ENCODE peak calls at places on chromosomes 6 and 20, in six cellular contexts. P is spleen, M is SK-N-SH, I is sigmoid colon, Q is prostate gland, T is HCT116. Z is an unnamed sample.

GRCh38 chr20:51469578-51470520 is 72.7 kb downstream of the NFATC2 start:
- DNase-seq in P (peak; percentile 64), I (no peak), T (no peak), M (no peak), Q (no peak), Z (no peak)

GRCh38 chr6:135880066-135880972 is 28.8 kb downstream of the PDE7B start:
- DNase-seq in I (no peak), M (no peak), P (no peak), T (no peak), Q (no peak), Z (no peak)

GRCh38 chr6:13074746-13075490 is 253.4 kb downstream of the TBC1D7 start:
- DNase-seq in I (no peak), Q (no peak), P (no peak), T (no peak), M (no peak), Z (no peak)

GRCh38 chr6:26172496-26172958 is 85.3 kb downstream of the HFE start:
- DNase-seq in M (peak; percentile 39), Q (no peak), T (no peak), I (no peak), P (no peak), Z (no peak)

GRCh38 chr6:49548613-49549304 is 1.7 kb upstream of the C6orf141 start:
- DNase-seq in P (no peak), Q (no peak), M (no peak), T (no peak), I (no peak), Z (no peak)

GRCh38 chr20:13331536-13331935 is 110.5 kb downstream of the ISM1 start:
- DNase-seq in Q (no peak), T (no peak), P (no peak), M (no peak), I (no peak), Z (no peak)

GRCh38 chr6:97437087-97437486 is 154.1 kb upstream of the MMS22L start:
- DNase-seq in I (no peak), P (no peak), T (peak; percentile 19), Q (no peak), M (peak; percentile 42), Z (no peak)

GRCh38 chr20:61499859-61500258 is 247.8 kb downstream of the CDH4 start:
- DNase-seq in I (no peak), M (no peak), Q (no peak), P (no peak), T (no peak), Z (no peak)

GRCh38 chr6:111534366-111534765 is 51.3 kb upstream of the REV3L start:
- DNase-seq in T (no peak), P (no peak), M (no peak), I (peak; percentile 71), Q (peak; percentile 69), Z (no peak)

GRCh38 chr6:10613693-10614092 is 80.7 kb downstream of the C6orf52 start:
- DNase-seq in M (no peak), Q (no peak), T (no peak), I (no peak), P (no peak), Z (no peak)

GRCh38 chr6:109526905-109527628 is 44.0 kb upstream of the ZBTB24 start:
- DNase-seq in I (no peak), Q (peak; percentile 60), T (peak; percentile 69), M (peak; percentile 46), P (no peak), Z (peak; percentile 73)

GRCh38 chr6:13422601-13423247 is 64.7 kb downstream of the GFOD1 start:
- DNase-seq in M (no peak), P (no peak), Q (peak; percentile 8), T (no peak), I (no peak), Z (no peak)

GRCh38 chr20:35301426-35301825 is 9.2 kb upstream of the FAM83C start:
- DNase-seq in T (no peak), Q (no peak), P (no peak), M (no peak), I (no peak), Z (no peak)

GRCh38 chr6:169026175-169026574 is 227.5 kb downstream of the THBS2 start:
- DNase-seq in Q (no peak), T (no peak), M (no peak), I (no peak), P (no peak), Z (no peak)

GRCh38 chr6:53005667-53006250 is 10.7 kb upstream of the GSTA4 start:
- DNase-seq in Q (no peak), P (no peak), I (no peak), M (no peak), T (no peak), Z (no peak)

GRCh38 chr6:142843344-142843743 is 101.6 kb downstream of the HIVEP2 start:
- DNase-seq in I (no peak), Q (no peak), T (no peak), M (no peak), P (no peak), Z (no peak)

GRCh38 chr20:1809611-1810510 is 85.3 kb upstream of the SIRPA start:
- DNase-seq in T (no peak), I (no peak), Q (no peak), M (no peak), P (no peak), Z (no peak)

GRCh38 chr6:31243508-31243907 is 28.4 kb downstream of the HLA-C start:
- DNase-seq in P (no peak), Q (no peak), T (no peak), M (no peak), I (no peak), Z (peak; percentile 56)

GRCh38 chr20:41697861-41698559 is 79.8 kb upstream of the CHD6 start:
- DNase-seq in Q (no peak), M (peak; percentile 50), I (no peak), T (no peak), P (no peak), Z (peak; percentile 22)

GRCh38 chr6:51542466-51542865 is 544.9 kb downstream of the PKHD1 start:
- DNase-seq in M (no peak), Q (no peak), T (no peak), P (no peak), I (no peak), Z (peak; percentile 77)

GRCh38 chr6:50457351-50457750 is 256.0 kb upstream of the TFAP2D start:
- DNase-seq in P (no peak), M (no peak), I (no peak), Q (no peak), T (no peak), Z (no peak)

GRCh38 chr6:148528292-148528691 is 185.7 kb downstream of the SASH1 start:
- DNase-seq in I (no peak), P (no peak), M (no peak), T (no peak), Q (no peak), Z (no peak)

GRCh38 chr6:32796848-32797776 is 19.7 kb downstream of the HLA-DOB start:
- DNase-seq in P (peak; percentile 89), Q (peak; percentile 58), M (peak; percentile 48), I (peak; percentile 77), T (peak; percentile 31), Z (peak; percentile 39)

DNA sequence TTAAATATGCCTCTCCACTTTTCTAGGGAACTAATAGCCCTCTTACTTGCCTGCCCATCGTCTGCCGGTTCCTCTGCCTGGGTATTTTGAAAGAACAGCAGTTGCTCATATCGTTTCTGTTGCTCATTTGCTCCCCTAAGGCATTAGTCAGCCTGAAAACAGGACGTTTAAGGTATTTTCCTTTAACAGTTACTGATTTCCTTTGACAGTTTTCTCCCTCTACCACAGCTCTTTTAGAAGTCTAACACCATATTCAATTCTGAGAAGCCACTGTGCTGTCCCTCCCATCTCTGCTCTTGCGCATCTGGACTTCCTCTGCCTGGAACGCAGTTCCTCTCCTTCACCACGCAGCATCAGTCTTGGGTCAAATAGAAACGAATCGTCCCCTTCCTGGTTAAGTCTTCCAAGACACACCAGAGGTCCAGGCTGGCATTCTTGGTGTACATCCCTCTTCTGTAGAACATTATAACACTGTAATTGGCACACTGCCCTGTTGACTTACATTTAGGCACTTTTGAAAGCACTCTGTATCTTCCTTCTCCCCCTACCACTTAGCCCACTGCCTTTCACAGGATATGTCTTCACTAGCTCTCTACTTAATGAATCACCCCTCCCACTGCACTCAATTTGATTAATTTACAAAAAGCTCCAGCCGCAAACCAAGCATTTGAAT is 141.0 kb upstream of the CARMIL1 start:
- DNase-seq in I (peak; percentile 84), P (peak; percentile 81), T (no peak), M (peak; percentile 37), Q (peak; percentile 24), Z (no peak)
- TF ChIP-seq POLR2AphosphoS5 in I (peak; percentile 85), P (no peak), T (no peak), M (peak; percentile 75), Q (peak; percentile 49), Z (no peak)

GRCh38 chr20:59136027-59136426 is 27.6 kb upstream of the ZNF831 start:
- DNase-seq in P (no peak), Q (no peak), T (no peak), I (no peak), M (no peak), Z (no peak)
- H3K9me3 ChIP-seq in P (no peaks in the 10 kb centered on the region), Q (no peaks in the 10 kb centered on the region), T (no peaks in the 10 kb centered on the region), I (no peaks in the 10 kb centered on the region), M (no peaks in the 10 kb centered on the region), Z (no peaks in the 10 kb centered on the region)

DNA sequence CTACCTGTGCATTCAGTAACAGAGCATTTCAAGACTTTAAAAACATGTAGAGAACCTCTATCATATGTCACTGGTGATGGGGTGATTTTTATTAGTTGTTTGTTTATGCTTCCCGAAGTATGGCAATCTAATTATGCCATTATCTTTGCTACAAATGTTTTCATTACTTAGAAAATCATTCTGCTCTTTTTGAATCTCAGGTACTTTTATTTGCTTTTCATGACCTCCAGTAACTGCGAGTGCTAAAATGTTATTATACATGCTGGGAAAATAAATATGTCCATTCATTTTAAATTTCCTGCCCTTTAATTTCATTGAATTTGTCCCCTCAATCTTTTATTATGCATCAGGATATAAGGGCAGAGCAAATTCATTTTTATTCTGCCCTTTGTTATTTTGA is 515.7 kb downstream of the NKAIN2 start:
- DNase-seq in T (no peak), P (no peak), Q (no peak), M (no peak), I (no peak), Z (no peak)
- H3K27ac ChIP-seq in T (no peak overlapping the region), P (no peak overlapping the region), Q (no peak overlapping the region), M (no peak overlapping the region), I (no peak overlapping the region), Z (no peak overlapping the region)

GRCh38 chr6:155786528-155786927 is 330.9 kb upstream of the NOX3 start:
- DNase-seq in T (no peak), P (no peak), M (no peak), I (no peak), Q (no peak), Z (no peak)

GRCh38 chr6:155791186-155791585 is 335.5 kb upstream of the NOX3 start:
- DNase-seq in P (no peak), Q (no peak), I (no peak), T (no peak), M (no peak), Z (no peak)

GRCh38 chr6:155795173-155795796 is 339.6 kb upstream of the NOX3 start:
- DNase-seq in M (no peak), Q (no peak), P (no peak), I (no peak), T (no peak), Z (peak; percentile 30)

GRCh38 chr6:155787168-155787567 is 331.5 kb upstream of the NOX3 start:
- DNase-seq in T (no peak), P (peak; percentile 44), I (no peak), M (no peak), Q (no peak), Z (no peak)

DNA sequence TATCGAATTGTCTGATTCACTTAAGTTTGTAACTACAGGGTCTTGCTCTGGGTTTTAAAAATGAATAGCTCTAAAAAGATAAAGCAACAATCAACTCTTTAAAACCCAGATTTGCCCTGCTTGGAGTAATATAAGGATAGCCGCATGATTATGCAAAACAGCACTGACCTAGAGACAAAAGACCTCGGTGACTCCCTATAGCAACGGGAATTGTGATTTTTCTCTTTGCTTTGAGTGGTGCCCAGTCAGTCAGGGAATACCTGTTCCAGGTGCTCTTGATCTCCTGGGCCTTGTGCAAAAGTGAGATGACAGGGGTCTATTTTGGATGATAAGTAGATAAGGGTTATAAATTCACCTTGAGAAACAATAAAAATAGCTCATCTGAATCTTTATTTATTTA is 336.3 kb upstream of the NOX3 start:
- DNase-seq in T (no peak), M (no peak), P (no peak), Q (no peak), I (no peak), Z (no peak)
- TF ChIP-seq POLR2AphosphoS5 in T (no peak), M (no peak), P (no peak), Q (no peak), I (no peak), Z (no peak)

Z was measured in SK-N-MC.